ENCODE peak calls at places on chromosomes 6 and 20, in ten cellular contexts. One of them, this sample, is unnamed.

GRCh38 chr20:33785503-33785902 is 25.6 kb upstream of the CHMP4B start:
- DNase-seq in neural progenitor cell: no peak
- DNase-seq in endodermal cell: no peak
- DNase-seq in sigmoid colon: no peak
- DNase-seq in NB4: no peak
- DNase-seq in fibroblast of lung: no peak
- DNase-seq in body of pancreas: no peak
- DNase-seq in ascending aorta: no peak
- DNase-seq in pancreas: no peak
- DNase-seq in IMR-90: no peak
- DNase-seq in this sample: no peak

GRCh38 chr20:400451-401275 is 7.4 kb upstream of the RBCK1 start:
- DNase-seq in IMR-90: no peak
- DNase-seq in sigmoid colon: no peak
- DNase-seq in endodermal cell: no peak
- DNase-seq in body of pancreas: no peak
- DNase-seq in neural progenitor cell: no peak
- DNase-seq in pancreas: no peak
- DNase-seq in fibroblast of lung: no peak
- DNase-seq in NB4: peak; percentile 63
- DNase-seq in ascending aorta: no peak
- DNase-seq in this sample: no peak

GRCh38 chr20:17654649-17655285 is 27.3 kb downstream of the RRBP1 start:
- DNase-seq in body of pancreas: peak; percentile 42
- DNase-seq in sigmoid colon: peak; percentile 75
- DNase-seq in ascending aorta: no peak
- DNase-seq in fibroblast of lung: peak; percentile 62
- DNase-seq in pancreas: peak; percentile 44
- DNase-seq in endodermal cell: peak; percentile 93
- DNase-seq in NB4: no peak
- DNase-seq in neural progenitor cell: peak; percentile 78
- DNase-seq in IMR-90: peak; percentile 52
- DNase-seq in this sample: no peak

GRCh38 chr6:32415521-32416019 is 8.6 kb upstream of the BTNL2 start:
- DNase-seq in IMR-90: peak; percentile 58
- DNase-seq in NB4: peak; percentile 75
- DNase-seq in fibroblast of lung: peak; percentile 70
- DNase-seq in sigmoid colon: peak; percentile 84
- DNase-seq in endodermal cell: peak; percentile 95
- DNase-seq in pancreas: peak; percentile 69
- DNase-seq in body of pancreas: peak; percentile 77
- DNase-seq in neural progenitor cell: peak; percentile 86
- DNase-seq in ascending aorta: peak; percentile 83
- DNase-seq in this sample: peak; percentile 79

GRCh38 chr6:129370268-129370916 is 339.6 kb downstream of the ARHGAP18 start:
- DNase-seq in sigmoid colon: no peak
- DNase-seq in pancreas: no peak
- DNase-seq in body of pancreas: peak; percentile 28
- DNase-seq in endodermal cell: peak; percentile 78
- DNase-seq in fibroblast of lung: peak; percentile 72
- DNase-seq in ascending aorta: no peak
- DNase-seq in IMR-90: peak; percentile 57
- DNase-seq in NB4: peak; percentile 47
- DNase-seq in neural progenitor cell: peak; percentile 63
- DNase-seq in this sample: no peak

GRCh38 chr20:40692240-40693011 is 3.4 kb upstream of the MAFB start:
- DNase-seq in IMR-90: no peak
- DNase-seq in pancreas: no peak
- DNase-seq in body of pancreas: no peak
- DNase-seq in neural progenitor cell: peak; percentile 48
- DNase-seq in endodermal cell: peak; percentile 70
- DNase-seq in NB4: no peak
- DNase-seq in fibroblast of lung: no peak
- DNase-seq in sigmoid colon: no peak
- DNase-seq in ascending aorta: no peak
- DNase-seq in this sample: no peak

GRCh38 chr6:49328051-49328450 is 135.0 kb downstream of the MMUT start:
- DNase-seq in fibroblast of lung: no peak
- DNase-seq in body of pancreas: no peak
- DNase-seq in IMR-90: no peak
- DNase-seq in NB4: no peak
- DNase-seq in ascending aorta: no peak
- DNase-seq in endodermal cell: no peak
- DNase-seq in neural progenitor cell: peak; percentile 2
- DNase-seq in pancreas: no peak
- DNase-seq in sigmoid colon: no peak
- DNase-seq in this sample: no peak

GRCh38 chr6:105484238-105485161 is 81.6 kb upstream of the PREP start:
- DNase-seq in endodermal cell: no peak
- DNase-seq in NB4: peak; percentile 47
- DNase-seq in pancreas: no peak
- DNase-seq in ascending aorta: no peak
- DNase-seq in neural progenitor cell: peak; percentile 45
- DNase-seq in body of pancreas: no peak
- DNase-seq in sigmoid colon: no peak
- DNase-seq in IMR-90: peak; percentile 55
- DNase-seq in fibroblast of lung: peak; percentile 64
- DNase-seq in this sample: no peak

GRCh38 chr20:64106435-64106961 is 867 bp downstream of the NPBWR2 start:
- DNase-seq in IMR-90: no peak
- DNase-seq in neural progenitor cell: no peak
- DNase-seq in NB4: no peak
- DNase-seq in fibroblast of lung: no peak
- DNase-seq in ascending aorta: no peak
- DNase-seq in endodermal cell: peak; percentile 36
- DNase-seq in body of pancreas: no peak
- DNase-seq in sigmoid colon: peak; percentile 59
- DNase-seq in pancreas: no peak
- DNase-seq in this sample: peak; percentile 7

GRCh38 chr6:17032595-17033591 is 69.0 kb upstream of the STMND1 start:
- DNase-seq in IMR-90: peak; percentile 95
- DNase-seq in endodermal cell: no peak
- DNase-seq in body of pancreas: peak; percentile 89
- DNase-seq in fibroblast of lung: peak; percentile 95
- DNase-seq in NB4: no peak
- DNase-seq in sigmoid colon: peak; percentile 91
- DNase-seq in pancreas: peak; percentile 81
- DNase-seq in ascending aorta: peak; percentile 86
- DNase-seq in neural progenitor cell: no peak
- DNase-seq in this sample: peak; percentile 81

DNA sequence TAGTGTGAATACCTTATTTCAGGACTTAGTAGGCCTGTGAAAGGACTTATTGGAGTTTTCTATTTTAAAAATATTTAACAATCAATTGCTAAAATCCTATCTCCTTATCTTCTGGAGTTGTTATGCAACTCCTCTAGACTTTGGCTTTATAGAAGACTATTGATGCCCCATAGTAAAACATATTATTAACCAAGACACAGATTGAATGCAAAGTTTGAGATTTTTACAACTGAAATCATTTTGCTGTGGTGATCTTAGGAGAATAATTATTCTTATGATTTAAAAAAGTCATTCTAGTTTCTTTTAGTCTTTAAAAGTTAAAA is 4.5 kb downstream of the HEY2 start:
- DNase-seq in ascending aorta: no peak
- DNase-seq in pancreas: no peak
- DNase-seq in NB4: no peak
- DNase-seq in endodermal cell: no peak
- DNase-seq in neural progenitor cell: no peak
- DNase-seq in IMR-90: no peak
- DNase-seq in fibroblast of lung: no peak
- DNase-seq in sigmoid colon: no peak
- DNase-seq in body of pancreas: no peak
- DNase-seq in this sample: no peak
- TF ChIP-seq CTCF in ascending aorta: no peak
- TF ChIP-seq CTCF in pancreas: no peak
- TF ChIP-seq CTCF in NB4: no peak
- TF ChIP-seq CTCF in endodermal cell: peak; percentile 6
- TF ChIP-seq CTCF in neural progenitor cell: no peak
- TF ChIP-seq CTCF in IMR-90: no peak
- TF ChIP-seq CTCF in fibroblast of lung: no peak
- TF ChIP-seq CTCF in sigmoid colon: no peak
- TF ChIP-seq CTCF in body of pancreas: no peak
- TF ChIP-seq CTCF in this sample: no peak

GRCh38 chr20:2619337-2619736 is 33.1 kb upstream of the NOP56 start:
- DNase-seq in IMR-90: no peak
- DNase-seq in neural progenitor cell: no peak
- DNase-seq in ascending aorta: no peak
- DNase-seq in fibroblast of lung: no peak
- DNase-seq in NB4: no peak
- DNase-seq in body of pancreas: no peak
- DNase-seq in sigmoid colon: no peak
- DNase-seq in pancreas: no peak
- DNase-seq in endodermal cell: no peak
- DNase-seq in this sample: no peak

GRCh38 chr20:2624190-2624589 is 28.2 kb upstream of the NOP56 start:
- DNase-seq in sigmoid colon: peak; percentile 82
- DNase-seq in body of pancreas: peak; percentile 33
- DNase-seq in ascending aorta: peak; percentile 67
- DNase-seq in neural progenitor cell: no peak
- DNase-seq in IMR-90: no peak
- DNase-seq in fibroblast of lung: no peak
- DNase-seq in endodermal cell: no peak
- DNase-seq in pancreas: no peak
- DNase-seq in NB4: no peak
- DNase-seq in this sample: no peak

GRCh38 chr20:2619961-2620595 is 32.4 kb upstream of the NOP56 start:
- DNase-seq in neural progenitor cell: no peak
- DNase-seq in IMR-90: peak; percentile 15
- DNase-seq in body of pancreas: no peak
- DNase-seq in ascending aorta: no peak
- DNase-seq in fibroblast of lung: peak; percentile 5
- DNase-seq in NB4: no peak
- DNase-seq in pancreas: no peak
- DNase-seq in sigmoid colon: no peak
- DNase-seq in endodermal cell: no peak
- DNase-seq in this sample: no peak

GRCh38 chr20:2626853-2627541 is 25.4 kb upstream of the NOP56 start:
- DNase-seq in pancreas: no peak
- DNase-seq in NB4: no peak
- DNase-seq in endodermal cell: no peak
- DNase-seq in body of pancreas: peak; percentile 5
- DNase-seq in neural progenitor cell: no peak
- DNase-seq in IMR-90: peak; percentile 51
- DNase-seq in sigmoid colon: no peak
- DNase-seq in ascending aorta: no peak
- DNase-seq in fibroblast of lung: peak; percentile 54
- DNase-seq in this sample: no peak

DNA sequence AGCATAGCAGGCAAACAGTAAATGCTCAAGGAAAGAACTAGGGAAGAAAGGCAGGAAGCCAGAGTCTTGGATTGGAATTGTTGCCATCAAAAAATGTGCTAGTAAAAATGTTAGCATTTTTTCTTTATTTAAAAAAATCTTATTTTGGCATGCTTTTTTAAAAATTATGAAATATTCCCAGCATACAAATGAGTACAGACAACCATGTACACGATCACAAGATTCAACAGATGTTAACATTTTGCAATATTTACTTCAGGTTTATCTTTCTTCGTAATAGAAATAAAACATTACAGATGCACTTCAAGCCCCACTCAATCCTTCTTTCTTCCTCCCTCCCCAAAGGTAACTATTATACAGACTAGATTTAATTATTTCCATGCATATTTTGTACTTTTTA is 27.4 kb upstream of the NOP56 start:
- DNase-seq in fibroblast of lung: no peak
- DNase-seq in body of pancreas: no peak
- DNase-seq in NB4: no peak
- DNase-seq in endodermal cell: no peak
- DNase-seq in IMR-90: no peak
- DNase-seq in sigmoid colon: no peak
- DNase-seq in ascending aorta: no peak
- DNase-seq in pancreas: no peak
- DNase-seq in neural progenitor cell: no peak
- DNase-seq in this sample: no peak
- TF ChIP-seq CTCF in fibroblast of lung: no peak
- TF ChIP-seq CTCF in body of pancreas: no peak
- TF ChIP-seq CTCF in NB4: no peak
- TF ChIP-seq CTCF in endodermal cell: no peak
- TF ChIP-seq CTCF in IMR-90: no peak
- TF ChIP-seq CTCF in sigmoid colon: no peak
- TF ChIP-seq CTCF in ascending aorta: no peak
- TF ChIP-seq CTCF in pancreas: no peak
- TF ChIP-seq CTCF in neural progenitor cell: no peak
- TF ChIP-seq CTCF in this sample: no peak

GRCh38 chr6:136786708-136787107 is 5.6 kb downstream of the MAP3K5 start:
- DNase-seq in sigmoid colon: no peak
- DNase-seq in endodermal cell: no peak
- DNase-seq in neural progenitor cell: no peak
- DNase-seq in IMR-90: no peak
- DNase-seq in ascending aorta: no peak
- DNase-seq in body of pancreas: no peak
- DNase-seq in pancreas: no peak
- DNase-seq in NB4: peak; percentile 41
- DNase-seq in fibroblast of lung: no peak
- DNase-seq in this sample: no peak

GRCh38 chr6:136788069-136788902 is 4.0 kb downstream of the MAP3K5 start:
- DNase-seq in body of pancreas: no peak
- DNase-seq in fibroblast of lung: peak; percentile 93
- DNase-seq in neural progenitor cell: no peak
- DNase-seq in endodermal cell: no peak
- DNase-seq in sigmoid colon: no peak
- DNase-seq in pancreas: no peak
- DNase-seq in IMR-90: peak; percentile 89
- DNase-seq in NB4: peak; percentile 90
- DNase-seq in ascending aorta: no peak
- DNase-seq in this sample: no peak

GRCh38 chr6:136790411-136791295 is 1.6 kb downstream of the MAP3K5 start:
- DNase-seq in IMR-90: no peak
- DNase-seq in ascending aorta: no peak
- DNase-seq in endodermal cell: no peak
- DNase-seq in sigmoid colon: no peak
- DNase-seq in body of pancreas: no peak
- DNase-seq in NB4: no peak
- DNase-seq in neural progenitor cell: no peak
- DNase-seq in fibroblast of lung: no peak
- DNase-seq in pancreas: no peak
- DNase-seq in this sample: no peak

GRCh38 chr6:136784910-136785746 is 7.1 kb downstream of the MAP3K5 start:
- DNase-seq in IMR-90: no peak
- DNase-seq in NB4: peak; percentile 96
- DNase-seq in pancreas: no peak
- DNase-seq in fibroblast of lung: peak; percentile 31
- DNase-seq in neural progenitor cell: no peak
- DNase-seq in sigmoid colon: peak; percentile 78
- DNase-seq in body of pancreas: peak; percentile 77
- DNase-seq in endodermal cell: no peak
- DNase-seq in ascending aorta: peak; percentile 86
- DNase-seq in this sample: no peak

GRCh38 chr6:136787726-136788068 is 4.6 kb downstream of the MAP3K5 start:
- DNase-seq in fibroblast of lung: no peak
- DNase-seq in neural progenitor cell: no peak
- DNase-seq in NB4: no peak
- DNase-seq in endodermal cell: no peak
- DNase-seq in pancreas: no peak
- DNase-seq in body of pancreas: no peak
- DNase-seq in sigmoid colon: no peak
- DNase-seq in ascending aorta: no peak
- DNase-seq in IMR-90: no peak
- DNase-seq in this sample: no peak
- TF ChIP-seq CTCF in fibroblast of lung: no peak
- TF ChIP-seq CTCF in neural progenitor cell: no peak
- TF ChIP-seq CTCF in NB4: no peak
- TF ChIP-seq CTCF in endodermal cell: no peak
- TF ChIP-seq CTCF in pancreas: no peak
- TF ChIP-seq CTCF in body of pancreas: no peak
- TF ChIP-seq CTCF in sigmoid colon: no peak
- TF ChIP-seq CTCF in ascending aorta: no peak
- TF ChIP-seq CTCF in IMR-90: no peak
- TF ChIP-seq CTCF in this sample: no peak

GRCh38 chr20:59042151-59042795 is at the start of gene PRELID3B:
- DNase-seq in sigmoid colon: peak; percentile 77
- DNase-seq in ascending aorta: no peak
- DNase-seq in NB4: peak; percentile 64
- DNase-seq in IMR-90: no peak
- DNase-seq in body of pancreas: peak; percentile 25
- DNase-seq in pancreas: no peak
- DNase-seq in neural progenitor cell: peak; percentile 57
- DNase-seq in fibroblast of lung: peak; percentile 20
- DNase-seq in endodermal cell: no peak
- DNase-seq in this sample: no peak
- TF ChIP-seq CTCF in sigmoid colon: no peak
- TF ChIP-seq CTCF in ascending aorta: no peak
- TF ChIP-seq CTCF in NB4: no peak
- TF ChIP-seq CTCF in IMR-90: no peak
- TF ChIP-seq CTCF in body of pancreas: peak; percentile 11
- TF ChIP-seq CTCF in pancreas: no peak
- TF ChIP-seq CTCF in neural progenitor cell: no peak
- TF ChIP-seq CTCF in fibroblast of lung: no peak
- TF ChIP-seq CTCF in endodermal cell: no peak
- TF ChIP-seq CTCF in this sample: no peak

This sample was measured in omental fat pad.